ENCODE peak calls at places on chromosomes 16 and 17, in five cellular contexts. C, U, J, O and K are unnamed samples.

GRCh38 chr16:12651765-12652531 is 151.7 kb downstream of the CPPED1 start:
- DNase-seq in U (no peak), J (no peak), C (peak), O (no peak), K (no peak)

GRCh38 chr17:78653382-78653781 is 76.2 kb upstream of the DNAH17 start:
- DNase-seq in U (no peak), C (no peak), O (no peak), J (no peak), K (no peak)

GRCh38 chr16:23952128-23953041 is 116.6 kb downstream of the PRKCB start:
- DNase-seq in U (no peak), J (peak), O (no peak), C (peak), K (no peak)

GRCh38 chr16:14018848-14019247 is 52.3 kb upstream of the MRTFB start:
- DNase-seq in U (no peak), J (no peak), O (no peak), C (peak), K (no peak)

GRCh38 chr16:138049-138417 is 440 bp downstream of the NPRL3 start:
- DNase-seq in J (peak), O (peak), C (peak), U (peak), K (peak)

GRCh38 chr17:54814371-54814770 is 86.3 kb upstream of the TOM1L1 start:
- DNase-seq in C (no peak), O (no peak), J (no peak), U (no peak), K (no peak)

GRCh38 chr17:19939993-19940721 is 37.5 kb downstream of the AKAP10 start:
- DNase-seq in J (no peak), O (no peak), C (no peak), U (no peak), K (no peak)

GRCh38 chr16:74898667-74899066 is 86.3 kb downstream of the WDR59 start:
- DNase-seq in C (no peak), U (no peak), O (no peak), J (no peak), K (no peak)

GRCh38 chr17:37358098-37358829 is 17.5 kb upstream of the C17orf78 start:
- DNase-seq in J (peak), O (peak), C (peak), U (peak), K (peak)

GRCh38 chr16:67415872-67416793 is at the start of gene ZDHHC1:
- DNase-seq in U (peak), C (peak), O (peak), J (peak), K (no peak)

GRCh38 chr16:19419691-19420060 is 2.0 kb downstream of the TMC5 start:
- DNase-seq in J (no peak), C (no peak), O (no peak), U (no peak), K (no peak)

GRCh38 chr16:24009955-24010354 is 174.2 kb downstream of the PRKCB start:
- DNase-seq in J (no peak), C (no peak), O (no peak), U (no peak), K (no peak)

GRCh38 chr17:65696739-65697394 is 135.4 kb upstream of the AXIN2 start:
- DNase-seq in O (no peak), J (no peak), U (no peak), C (no peak), K (no peak)

GRCh38 chr16:64808474-64808873 is 313.4 kb downstream of the CDH11 start:
- DNase-seq in J (no peak), C (no peak), U (no peak), O (no peak), K (no peak)

GRCh38 chr17:48175692-48176450 is 68.3 kb downstream of the SNX11 start:
- DNase-seq in J (no peak), O (no peak), C (no peak), U (no peak), K (no peak)

GRCh38 chr16:56350491-56351405 is 74.6 kb downstream of the AMFR start:
- DNase-seq in C (no peak), U (no peak), O (no peak), J (no peak), K (no peak)

GRCh38 chr16:66275795-66276428 is 90.6 kb upstream of the CDH5 start:
- DNase-seq in C (peak), U (peak), J (peak), O (peak), K (peak)

GRCh38 chr17:42179911-42180410 is 981 bp downstream of the KCNH4 start:
- DNase-seq in J (peak), O (peak), C (peak), U (peak), K (peak)

GRCh38 chr16:5064915-5065314 is 841 bp downstream of the C16orf89 start:
- DNase-seq in U (no peak), C (no peak), O (no peak), J (no peak), K (no peak)

GRCh38 chr16:30958164-30959083 is 870 bp downstream of the SETD1A start:
- DNase-seq in U (peak), C (peak), O (peak), J (peak), K (peak)

GRCh38 chr16:81519298-81520150 is 74.9 kb downstream of the CMIP start:
- DNase-seq in J (no peak), O (no peak), C (no peak), U (peak), K (no peak)

GRCh38 chr16:17063156-17063555 is 407.6 kb downstream of the XYLT1 start:
- DNase-seq in U (no peak), J (no peak), O (no peak), C (no peak), K (no peak)

GRCh38 chr16:17058471-17058870 is 412.3 kb downstream of the XYLT1 start:
- DNase-seq in C (no peak), U (no peak), J (no peak), O (no peak), K (no peak)

GRCh38 chr16:17061326-17061725 is 409.4 kb downstream of the XYLT1 start:
- DNase-seq in U (no peak), O (no peak), J (no peak), C (no peak), K (no peak)

GRCh38 chr16:17067882-17068281 is 402.9 kb downstream of the XYLT1 start:
- DNase-seq in U (no peak), O (no peak), C (no peak), J (no peak), K (no peak)

GRCh38 chr16:17062676-17063075 is 408.1 kb downstream of the XYLT1 start:
- DNase-seq in J (no peak), O (no peak), C (no peak), U (no peak), K (no peak)
- H2AFZ ChIP-seq in J (no peak), O (no peak), C (no peak), U (no peak), K (no peak)

GRCh38 chr17:33749171-33749570 is 456.1 kb upstream of the ASIC2 start:
- DNase-seq in U (no peak), C (no peak), O (no peak), J (no peak), K (no peak)
- H2AFZ ChIP-seq in U (no peak), C (no peak), O (no peak), J (no peak), K (no peak)

DNA sequence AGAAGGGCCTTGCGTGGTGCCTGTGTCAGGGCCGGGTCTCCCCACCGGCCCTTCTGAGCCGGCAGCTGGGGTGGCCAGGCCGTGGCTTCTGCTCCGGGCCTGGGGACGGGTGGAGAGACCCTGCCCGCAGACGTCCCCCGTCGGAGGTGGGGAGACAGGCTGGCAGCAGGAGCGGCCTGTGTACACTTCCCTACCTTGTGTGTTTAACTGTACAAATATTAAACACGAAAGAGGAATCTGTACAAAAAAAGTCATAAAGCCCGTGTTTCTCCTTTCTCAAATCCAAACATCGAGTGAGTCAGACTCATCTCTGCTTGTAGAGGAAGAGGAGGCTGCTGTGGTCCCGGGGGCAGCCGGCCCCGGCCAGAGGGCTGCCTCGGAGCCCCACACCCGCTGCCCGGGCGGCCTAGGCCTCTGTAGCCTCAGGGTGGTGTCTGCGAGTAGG is 2.0 kb downstream of the CACNA1H start:
- DNase-seq in J (no peak), U (no peak), O (no peak), C (no peak), K (no peak)
- H2AFZ ChIP-seq in J (no peak), U (no peak), O (no peak), C (no peak), K (no peak)

GRCh38 chr17:39563476-39563875 is 44.2 kb downstream of the NEUROD2 start:
- DNase-seq in U (no peak), O (peak), J (no peak), C (peak), K (no peak)
- H2AFZ ChIP-seq in U (no peak), O (no peak), J (no peak), C (no peak), K (no peak)

DNA sequence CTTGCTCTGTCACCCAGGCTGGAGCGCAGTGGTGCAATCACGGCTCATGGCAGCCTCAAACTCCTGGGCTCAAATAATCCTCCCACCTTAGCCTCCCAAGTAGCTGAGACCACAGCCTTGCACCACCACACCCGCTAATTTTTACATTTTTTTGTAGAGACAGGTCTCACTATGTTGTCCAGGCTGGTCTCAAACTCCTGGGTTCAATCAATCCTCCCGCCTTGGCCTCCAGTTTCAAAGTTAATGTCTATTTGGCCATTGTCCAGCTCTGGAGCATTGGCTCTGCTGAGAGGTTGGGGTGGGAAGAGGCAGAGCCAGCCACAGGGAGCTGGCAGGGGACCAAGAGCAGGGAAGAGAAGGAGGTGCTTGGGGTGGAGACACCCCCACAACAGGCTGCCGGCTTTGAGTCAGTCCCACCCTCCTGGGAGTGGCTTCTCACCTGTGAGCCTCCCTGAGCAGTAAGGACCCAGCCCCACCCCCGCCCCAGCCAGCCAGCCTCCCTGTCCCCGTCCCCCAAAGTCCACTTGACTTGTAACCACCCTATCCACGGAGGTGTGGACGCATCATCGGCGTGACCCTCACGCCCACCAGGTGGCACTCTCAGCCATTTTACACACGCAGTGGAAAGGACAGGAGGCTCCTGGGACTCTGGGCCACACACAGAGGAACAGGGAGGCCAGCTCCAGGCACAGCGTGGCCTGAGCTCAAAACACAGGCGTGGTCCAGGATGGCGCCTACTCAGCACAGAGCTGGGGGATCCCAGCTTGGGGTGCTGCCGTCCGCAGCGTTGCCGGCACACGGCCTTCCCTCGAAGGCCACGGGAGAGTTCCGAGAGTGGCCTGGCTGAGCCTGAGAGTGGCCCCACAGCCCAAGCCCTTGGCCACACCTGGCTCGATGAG is 22.8 kb upstream of the PVALEF start:
- DNase-seq in O (peak), C (peak), U (peak), J (peak), K (peak)
- H2AFZ ChIP-seq in O (peak), C (no peak), U (no peak), J (peak), K (no peak)